ENCODE peak calls at places on chromosomes 6 and 20, in six cellular contexts. J is HT1080, C is Calu3, D is pons, U is HCEC 1CT, Q is mucosa of descending colon. M is an unnamed sample.

GRCh38 chr6:69643688-69644087 is 153.1 kb downstream of the LMBRD1 start:
- DNase-seq in J (no peak), C (no peak), D (no peak), U (no peak), Q (no peak), M (no peak)

GRCh38 chr6:24910331-24910849 is 25.4 kb downstream of the RIPOR2 start:
- DNase-seq in J (no peak), C (peak), D (no peak), U (no peak), Q (no peak), M (no peak)

GRCh38 chr6:50091641-50092040 is 41.9 kb upstream of the DEFB112 start:
- DNase-seq in J (peak), C (no peak), D (no peak), U (peak), Q (no peak), M (peak)

GRCh38 chr6:139594333-139594965 is 220.0 kb upstream of the CITED2 start:
- DNase-seq in J (no peak), C (no peak), D (no peak), U (no peak), Q (peak), M (no peak)

GRCh38 chr6:137173501-137173900 is at the start of gene IL22RA2:
- DNase-seq in J (no peak), C (no peak), D (no peak), U (no peak), Q (no peak), M (no peak)

GRCh38 chr20:1302578-1303541 is 26.1 kb downstream of the SDCBP2 start:
- DNase-seq in J (peak), C (no peak), D (no peak), U (no peak), Q (no peak), M (peak)

GRCh38 chr20:34639755-34640222 is 37.1 kb downstream of the PIGU start:
- DNase-seq in J (no peak), C (peak), D (peak), U (no peak), Q (peak), M (peak)

GRCh38 chr6:168032383-168032760 is 34.9 kb downstream of the KIF25 start:
- DNase-seq in J (peak), C (no peak), D (no peak), U (peak), Q (peak), M (peak)

GRCh38 chr6:51350308-51350904 is 531.7 kb downstream of the TFAP2B start:
- DNase-seq in J (no peak), C (no peak), D (peak), U (no peak), Q (no peak), M (no peak)

GRCh38 chr6:36432151-36432633 is 10.5 kb downstream of the PXT1 start:
- DNase-seq in J (peak), C (no peak), D (no peak), U (peak), Q (no peak), M (peak)

GRCh38 chr6:167856999-167857660 is 30.4 kb downstream of the AFDN start:
- DNase-seq in J (peak), C (no peak), D (no peak), U (peak), Q (no peak), M (peak)

GRCh38 chr20:23449400-23449799 is 3.3 kb downstream of the CST11 start:
- DNase-seq in J (peak), C (no peak), D (no peak), U (no peak), Q (no peak), M (no peak)

GRCh38 chr6:159943101-159943632 is 25.7 kb upstream of the IGF2R start:
- DNase-seq in J (peak), C (no peak), D (no peak), U (peak), Q (no peak), M (peak)

M was measured in LHCN-M2.